ENCODE peak calls at places on chromosome 15, in five cellular contexts. One of them, this sample, is unnamed.

GRCh38 chr15:34754674-34755418 is at the start of gene GJD2:
- DNase-seq in foreskin fibroblast: no peak
- DNase-seq in mesothelial cell of epicardium: peak
- DNase-seq in cardiac fibroblast: no peak
- DNase-seq in Calu3: no peak
- DNase-seq in this sample: no peak

GRCh38 chr15:71060983-71061382 is 54.3 kb upstream of the THSD4 start:
- DNase-seq in Calu3: no peak
- DNase-seq in cardiac fibroblast: peak
- DNase-seq in mesothelial cell of epicardium: no peak
- DNase-seq in foreskin fibroblast: no peak
- DNase-seq in this sample: no peak

GRCh38 chr15:36527512-36528162 is 51.8 kb upstream of the CDIN1 start:
- DNase-seq in Calu3: no peak
- DNase-seq in cardiac fibroblast: no peak
- DNase-seq in mesothelial cell of epicardium: no peak
- DNase-seq in foreskin fibroblast: no peak
- DNase-seq in this sample: no peak

GRCh38 chr15:74983725-74984231 is 11.6 kb upstream of the SCAMP5 start:
- DNase-seq in foreskin fibroblast: no peak
- DNase-seq in Calu3: peak
- DNase-seq in mesothelial cell of epicardium: no peak
- DNase-seq in cardiac fibroblast: no peak
- DNase-seq in this sample: peak

GRCh38 chr15:75307778-75308390 is 25.2 kb downstream of the GOLGA6D start:
- DNase-seq in Calu3: peak
- DNase-seq in cardiac fibroblast: peak
- DNase-seq in mesothelial cell of epicardium: no peak
- DNase-seq in foreskin fibroblast: peak
- DNase-seq in this sample: peak

GRCh38 chr15:38482572-38482971 is 28.6 kb downstream of the FAM98B start:
- DNase-seq in foreskin fibroblast: no peak
- DNase-seq in Calu3: no peak
- DNase-seq in cardiac fibroblast: no peak
- DNase-seq in mesothelial cell of epicardium: no peak
- DNase-seq in this sample: no peak

GRCh38 chr15:31145271-31145911 is 43.9 kb upstream of the TRPM1 start:
- DNase-seq in cardiac fibroblast: peak
- DNase-seq in Calu3: no peak
- DNase-seq in mesothelial cell of epicardium: no peak
- DNase-seq in foreskin fibroblast: no peak
- DNase-seq in this sample: peak

GRCh38 chr15:97961067-97961954 is 808 bp downstream of the ARRDC4 start:
- DNase-seq in cardiac fibroblast: peak
- DNase-seq in Calu3: peak
- DNase-seq in foreskin fibroblast: peak
- DNase-seq in mesothelial cell of epicardium: peak
- DNase-seq in this sample: peak

GRCh38 chr15:70505971-70506887 is 257.1 kb downstream of the UACA start:
- DNase-seq in Calu3: no peak
- DNase-seq in foreskin fibroblast: no peak
- DNase-seq in mesothelial cell of epicardium: no peak
- DNase-seq in cardiac fibroblast: no peak
- DNase-seq in this sample: no peak

GRCh38 chr15:89322822-89323221 is 11.8 kb downstream of the POLG start:
- DNase-seq in foreskin fibroblast: no peak
- DNase-seq in Calu3: no peak
- DNase-seq in mesothelial cell of epicardium: no peak
- DNase-seq in cardiac fibroblast: no peak
- DNase-seq in this sample: no peak

DNA sequence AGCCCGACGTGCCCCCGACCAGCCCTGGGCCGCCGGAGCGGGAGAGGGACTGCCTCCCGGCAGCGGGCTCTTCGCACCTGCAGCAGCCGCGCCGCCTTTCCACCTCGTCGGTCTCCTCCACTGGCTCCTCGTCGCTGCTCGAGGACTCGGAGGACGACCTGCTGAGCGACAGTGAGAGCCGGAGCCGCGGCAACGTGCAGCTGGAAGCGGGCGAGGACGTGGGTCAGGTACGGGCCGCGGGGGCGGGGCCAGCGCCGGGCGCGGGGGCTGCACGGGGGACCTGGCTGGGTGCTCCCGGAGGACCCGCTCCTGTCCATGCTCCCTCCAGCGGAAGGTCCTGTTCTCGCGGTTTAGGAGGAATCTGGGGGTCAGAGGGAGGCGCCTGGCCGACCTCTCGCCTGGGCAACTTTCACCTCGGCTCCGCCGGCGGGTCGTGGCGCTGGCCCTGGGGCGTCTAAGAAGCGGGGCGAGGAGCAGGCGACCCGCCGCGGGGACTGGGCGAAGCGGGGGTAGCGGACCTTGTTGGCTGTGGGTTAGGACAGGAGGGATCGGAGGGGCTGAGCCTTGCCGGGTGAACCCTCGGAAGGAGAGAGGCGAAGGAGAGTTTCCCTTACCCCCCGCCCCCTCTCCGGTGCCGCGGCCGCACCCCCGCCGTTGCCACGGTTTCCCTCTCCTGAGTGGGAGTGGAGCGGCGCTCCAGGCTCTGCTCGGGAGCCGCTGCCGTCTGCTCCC is 682 bp downstream of the ITPKA start:
- DNase-seq in cardiac fibroblast: no peak
- DNase-seq in Calu3: peak
- DNase-seq in mesothelial cell of epicardium: no peak
- DNase-seq in foreskin fibroblast: no peak
- DNase-seq in this sample: no peak
- TF ChIP-seq CTCF in cardiac fibroblast: no peak
- TF ChIP-seq CTCF in Calu3: no peak
- TF ChIP-seq CTCF in mesothelial cell of epicardium: no peak
- TF ChIP-seq CTCF in foreskin fibroblast: no peak
- TF ChIP-seq CTCF in this sample: no peak

GRCh38 chr15:60217161-60217560 is 180.6 kb downstream of the ANXA2 start:
- DNase-seq in Calu3: no peak
- DNase-seq in mesothelial cell of epicardium: no peak
- DNase-seq in cardiac fibroblast: no peak
- DNase-seq in foreskin fibroblast: no peak
- DNase-seq in this sample: no peak

GRCh38 chr15:60212536-60212935 is 185.2 kb downstream of the ANXA2 start:
- DNase-seq in cardiac fibroblast: peak
- DNase-seq in mesothelial cell of epicardium: no peak
- DNase-seq in foreskin fibroblast: no peak
- DNase-seq in Calu3: peak
- DNase-seq in this sample: peak

GRCh38 chr15:60214201-60214600 is 183.6 kb downstream of the ANXA2 start:
- DNase-seq in cardiac fibroblast: no peak
- DNase-seq in Calu3: no peak
- DNase-seq in mesothelial cell of epicardium: no peak
- DNase-seq in foreskin fibroblast: no peak
- DNase-seq in this sample: no peak

GRCh38 chr15:60213377-60214010 is 184.3 kb downstream of the ANXA2 start:
- DNase-seq in foreskin fibroblast: no peak
- DNase-seq in Calu3: peak
- DNase-seq in cardiac fibroblast: no peak
- DNase-seq in mesothelial cell of epicardium: no peak
- DNase-seq in this sample: peak

GRCh38 chr15:60215225-60215963 is 182.4 kb downstream of the ANXA2 start:
- DNase-seq in foreskin fibroblast: no peak
- DNase-seq in Calu3: no peak
- DNase-seq in mesothelial cell of epicardium: no peak
- DNase-seq in cardiac fibroblast: no peak
- DNase-seq in this sample: no peak
- TF ChIP-seq CTCF in foreskin fibroblast: no peak
- TF ChIP-seq CTCF in Calu3: no peak
- TF ChIP-seq CTCF in mesothelial cell of epicardium: peak
- TF ChIP-seq CTCF in cardiac fibroblast: no peak
- TF ChIP-seq CTCF in this sample: no peak

GRCh38 chr15:25438601-25439455 is at the start of gene UBE3A:
- DNase-seq in mesothelial cell of epicardium: peak
- DNase-seq in Calu3: peak
- DNase-seq in cardiac fibroblast: peak
- DNase-seq in foreskin fibroblast: peak
- DNase-seq in this sample: peak
- TF ChIP-seq CTCF in mesothelial cell of epicardium: no peak
- TF ChIP-seq CTCF in Calu3: no peak
- TF ChIP-seq CTCF in cardiac fibroblast: no peak
- TF ChIP-seq CTCF in foreskin fibroblast: no peak
- TF ChIP-seq CTCF in this sample: peak

DNA sequence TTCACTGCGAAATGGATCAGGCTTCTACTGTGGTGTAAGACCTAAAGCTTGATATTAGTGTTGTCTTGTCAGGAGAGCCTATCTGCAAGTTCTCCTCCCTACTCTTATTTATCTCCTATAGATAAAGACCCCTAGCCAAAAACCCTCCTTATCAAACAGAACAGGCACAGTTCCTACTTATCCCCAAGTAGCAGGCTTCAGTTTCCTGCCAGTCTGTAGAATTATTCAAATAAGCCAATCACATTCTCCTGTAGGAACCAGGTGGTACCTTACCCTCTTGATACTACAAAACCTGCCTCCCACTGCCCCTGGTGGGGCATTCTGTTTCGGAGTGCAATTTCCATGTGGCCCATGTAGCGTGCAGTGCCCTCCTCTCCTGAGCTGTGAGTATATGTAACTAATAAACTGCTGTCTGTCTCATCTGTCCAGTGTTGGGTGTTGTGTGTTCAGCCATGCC is 28.7 kb downstream of the HDGFL3 start:
- DNase-seq in mesothelial cell of epicardium: no peak
- DNase-seq in foreskin fibroblast: no peak
- DNase-seq in Calu3: no peak
- DNase-seq in cardiac fibroblast: no peak
- DNase-seq in this sample: no peak
- TF ChIP-seq CTCF in mesothelial cell of epicardium: no peak
- TF ChIP-seq CTCF in foreskin fibroblast: no peak
- TF ChIP-seq CTCF in Calu3: no peak
- TF ChIP-seq CTCF in cardiac fibroblast: no peak
- TF ChIP-seq CTCF in this sample: no peak

DNA sequence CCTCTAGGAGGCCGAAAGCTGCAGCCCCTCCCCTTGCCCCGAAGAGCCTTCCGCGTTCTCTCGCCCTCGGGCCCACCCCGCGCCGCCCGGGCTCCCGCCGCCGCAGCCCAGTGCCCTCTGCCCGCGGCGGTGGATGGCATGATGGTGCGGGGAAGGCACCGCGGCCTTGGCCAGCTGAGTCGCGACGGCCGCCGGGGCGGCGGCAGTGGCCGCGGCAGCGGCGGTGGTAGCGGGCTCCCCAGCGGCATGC is 1.2 kb downstream of the TLNRD1 start:
- DNase-seq in foreskin fibroblast: no peak
- DNase-seq in Calu3: no peak
- DNase-seq in mesothelial cell of epicardium: no peak
- DNase-seq in cardiac fibroblast: no peak
- DNase-seq in this sample: no peak
- TF ChIP-seq CTCF in foreskin fibroblast: no peak
- TF ChIP-seq CTCF in Calu3: no peak
- TF ChIP-seq CTCF in mesothelial cell of epicardium: no peak
- TF ChIP-seq CTCF in cardiac fibroblast: no peak
- TF ChIP-seq CTCF in this sample: no peak